ENCODE peak calls at places on chromosomes 6 and 20, in eight cellular contexts. One of them, this sample, is unnamed.

GRCh38 chr20:25025986-25026605 is 31.8 kb downstream of the ACSS1 start:
- DNase-seq in colonic mucosa: no peak
- DNase-seq in transverse colon: peak
- DNase-seq in neural crest cell: no peak
- DNase-seq in tibial nerve: peak
- DNase-seq in astrocyte: no peak
- DNase-seq in GM20000: no peak
- DNase-seq in astrocyte of the spinal cord: no peak
- DNase-seq in this sample: no peak

GRCh38 chr20:34112600-34113061 is 588 bp upstream of the EIF2S2 start:
- DNase-seq in tibial nerve: no peak
- DNase-seq in astrocyte: peak
- DNase-seq in colonic mucosa: peak
- DNase-seq in GM20000: peak
- DNase-seq in astrocyte of the spinal cord: no peak
- DNase-seq in neural crest cell: peak
- DNase-seq in transverse colon: peak
- DNase-seq in this sample: peak

GRCh38 chr6:70379473-70380013 is 33.8 kb upstream of the FAM135A start:
- DNase-seq in astrocyte of the spinal cord: no peak
- DNase-seq in tibial nerve: no peak
- DNase-seq in colonic mucosa: no peak
- DNase-seq in astrocyte: no peak
- DNase-seq in transverse colon: no peak
- DNase-seq in neural crest cell: no peak
- DNase-seq in GM20000: no peak
- DNase-seq in this sample: no peak

GRCh38 chr6:100230115-100230975 is 234.4 kb downstream of the SIM1 start:
- DNase-seq in neural crest cell: no peak
- DNase-seq in astrocyte: no peak
- DNase-seq in GM20000: no peak
- DNase-seq in astrocyte of the spinal cord: no peak
- DNase-seq in transverse colon: no peak
- DNase-seq in colonic mucosa: no peak
- DNase-seq in tibial nerve: no peak
- DNase-seq in this sample: no peak

GRCh38 chr6:33799714-33800113 is 4.1 kb downstream of the MLN start:
- DNase-seq in astrocyte: no peak
- DNase-seq in transverse colon: no peak
- DNase-seq in neural crest cell: no peak
- DNase-seq in astrocyte of the spinal cord: peak
- DNase-seq in tibial nerve: no peak
- DNase-seq in GM20000: no peak
- DNase-seq in colonic mucosa: no peak
- DNase-seq in this sample: no peak

GRCh38 chr6:26249959-26250805 is 114.8 kb upstream of the BTN3A2 start:
- DNase-seq in astrocyte of the spinal cord: peak
- DNase-seq in astrocyte: peak
- DNase-seq in transverse colon: peak
- DNase-seq in tibial nerve: no peak
- DNase-seq in neural crest cell: peak
- DNase-seq in colonic mucosa: peak
- DNase-seq in GM20000: no peak
- DNase-seq in this sample: peak

GRCh38 chr20:4811661-4812181 is 90.0 kb downstream of the PRND start:
- DNase-seq in astrocyte of the spinal cord: no peak
- DNase-seq in neural crest cell: no peak
- DNase-seq in transverse colon: peak
- DNase-seq in tibial nerve: peak
- DNase-seq in colonic mucosa: peak
- DNase-seq in GM20000: no peak
- DNase-seq in astrocyte: no peak
- DNase-seq in this sample: no peak

GRCh38 chr6:163630991-163631390 is 216.5 kb downstream of the QKI start:
- DNase-seq in neural crest cell: no peak
- DNase-seq in tibial nerve: no peak
- DNase-seq in astrocyte: no peak
- DNase-seq in colonic mucosa: no peak
- DNase-seq in GM20000: no peak
- DNase-seq in transverse colon: no peak
- DNase-seq in astrocyte of the spinal cord: no peak
- DNase-seq in this sample: no peak

GRCh38 chr6:158605266-158605878 is 39.2 kb downstream of the DYNLT1 start:
- DNase-seq in colonic mucosa: peak
- DNase-seq in neural crest cell: peak
- DNase-seq in transverse colon: peak
- DNase-seq in GM20000: peak
- DNase-seq in tibial nerve: peak
- DNase-seq in astrocyte: peak
- DNase-seq in astrocyte of the spinal cord: peak
- DNase-seq in this sample: peak

GRCh38 chr20:50389808-50390684 is 120.1 kb upstream of the PTPN1 start:
- DNase-seq in colonic mucosa: no peak
- DNase-seq in astrocyte of the spinal cord: no peak
- DNase-seq in astrocyte: no peak
- DNase-seq in neural crest cell: no peak
- DNase-seq in tibial nerve: no peak
- DNase-seq in GM20000: no peak
- DNase-seq in transverse colon: no peak
- DNase-seq in this sample: no peak

GRCh38 chr20:17530716-17531536 is at the start of gene BFSP1:
- DNase-seq in astrocyte: peak
- DNase-seq in neural crest cell: peak
- DNase-seq in colonic mucosa: peak
- DNase-seq in GM20000: peak
- DNase-seq in astrocyte of the spinal cord: peak
- DNase-seq in tibial nerve: no peak
- DNase-seq in transverse colon: peak
- DNase-seq in this sample: peak

GRCh38 chr6:16770701-16771569 is 9.7 kb upstream of the ATXN1 start:
- DNase-seq in astrocyte: peak
- DNase-seq in transverse colon: peak
- DNase-seq in neural crest cell: peak
- DNase-seq in colonic mucosa: peak
- DNase-seq in GM20000: peak
- DNase-seq in tibial nerve: peak
- DNase-seq in astrocyte of the spinal cord: peak
- DNase-seq in this sample: peak

GRCh38 chr20:32355417-32355841 is 2.7 kb upstream of the ASXL1 start:
- DNase-seq in colonic mucosa: no peak
- DNase-seq in GM20000: peak
- DNase-seq in tibial nerve: no peak
- DNase-seq in astrocyte of the spinal cord: peak
- DNase-seq in astrocyte: no peak
- DNase-seq in transverse colon: no peak
- DNase-seq in neural crest cell: no peak
- DNase-seq in this sample: no peak

GRCh38 chr6:46014511-46015118 is 1.0 kb downstream of the CLIC5 start:
- DNase-seq in tibial nerve: no peak
- DNase-seq in neural crest cell: peak
- DNase-seq in GM20000: peak
- DNase-seq in astrocyte: no peak
- DNase-seq in astrocyte of the spinal cord: peak
- DNase-seq in transverse colon: peak
- DNase-seq in colonic mucosa: peak
- DNase-seq in this sample: peak

GRCh38 chr6:148457137-148457842 is 114.7 kb downstream of the SASH1 start:
- DNase-seq in transverse colon: no peak
- DNase-seq in astrocyte: peak
- DNase-seq in tibial nerve: no peak
- DNase-seq in colonic mucosa: no peak
- DNase-seq in astrocyte of the spinal cord: peak
- DNase-seq in GM20000: no peak
- DNase-seq in neural crest cell: no peak
- DNase-seq in this sample: no peak

GRCh38 chr6:118551063-118551672 is 3.1 kb downstream of the PLN start:
- DNase-seq in neural crest cell: no peak
- DNase-seq in astrocyte: peak
- DNase-seq in GM20000: peak
- DNase-seq in astrocyte of the spinal cord: peak
- DNase-seq in transverse colon: no peak
- DNase-seq in tibial nerve: no peak
- DNase-seq in colonic mucosa: no peak
- DNase-seq in this sample: no peak

GRCh38 chr6:29967379-29968010 is 25.2 kb downstream of the HLA-A start:
- DNase-seq in colonic mucosa: peak
- DNase-seq in GM20000: no peak
- DNase-seq in tibial nerve: no peak
- DNase-seq in astrocyte of the spinal cord: peak
- DNase-seq in neural crest cell: no peak
- DNase-seq in transverse colon: peak
- DNase-seq in astrocyte: peak
- DNase-seq in this sample: no peak

GRCh38 chr6:88712243-88712936 is 251.0 kb downstream of the RNGTT start:
- DNase-seq in transverse colon: no peak
- DNase-seq in astrocyte of the spinal cord: no peak
- DNase-seq in neural crest cell: no peak
- DNase-seq in tibial nerve: no peak
- DNase-seq in GM20000: no peak
- DNase-seq in colonic mucosa: no peak
- DNase-seq in astrocyte: no peak
- DNase-seq in this sample: no peak

GRCh38 chr6:14501914-14502313 is 384.3 kb downstream of the CD83 start:
- DNase-seq in astrocyte: peak
- DNase-seq in GM20000: no peak
- DNase-seq in colonic mucosa: no peak
- DNase-seq in tibial nerve: no peak
- DNase-seq in transverse colon: no peak
- DNase-seq in neural crest cell: no peak
- DNase-seq in astrocyte of the spinal cord: no peak
- DNase-seq in this sample: no peak

GRCh38 chr6:157314705-157315321 is 8.5 kb downstream of the TMEM242 start:
- DNase-seq in astrocyte of the spinal cord: peak
- DNase-seq in GM20000: peak
- DNase-seq in astrocyte: peak
- DNase-seq in tibial nerve: no peak
- DNase-seq in transverse colon: no peak
- DNase-seq in neural crest cell: no peak
- DNase-seq in colonic mucosa: no peak
- DNase-seq in this sample: no peak

GRCh38 chr20:33788351-33789049 is 22.6 kb upstream of the CHMP4B start:
- DNase-seq in neural crest cell: no peak
- DNase-seq in tibial nerve: no peak
- DNase-seq in astrocyte of the spinal cord: no peak
- DNase-seq in colonic mucosa: peak
- DNase-seq in astrocyte: no peak
- DNase-seq in GM20000: no peak
- DNase-seq in transverse colon: peak
- DNase-seq in this sample: no peak

GRCh38 chr6:161379828-161380598 is 106.2 kb upstream of the AGPAT4 start:
- DNase-seq in astrocyte of the spinal cord: no peak
- DNase-seq in neural crest cell: no peak
- DNase-seq in GM20000: no peak
- DNase-seq in colonic mucosa: no peak
- DNase-seq in tibial nerve: no peak
- DNase-seq in astrocyte: no peak
- DNase-seq in transverse colon: no peak
- DNase-seq in this sample: no peak

GRCh38 chr6:119073307-119074051 is 5.0 kb downstream of the FAM184A start:
- DNase-seq in tibial nerve: no peak
- DNase-seq in colonic mucosa: no peak
- DNase-seq in astrocyte: no peak
- DNase-seq in neural crest cell: no peak
- DNase-seq in GM20000: no peak
- DNase-seq in transverse colon: no peak
- DNase-seq in astrocyte of the spinal cord: no peak
- DNase-seq in this sample: no peak

GRCh38 chr6:50381106-50381415 is 331.3 kb upstream of the DEFB112 start:
- DNase-seq in astrocyte: no peak
- DNase-seq in GM20000: no peak
- DNase-seq in astrocyte of the spinal cord: no peak
- DNase-seq in transverse colon: no peak
- DNase-seq in colonic mucosa: no peak
- DNase-seq in tibial nerve: no peak
- DNase-seq in neural crest cell: no peak
- DNase-seq in this sample: peak
- TF ChIP-seq CTCF in astrocyte: no peak
- TF ChIP-seq CTCF in GM20000: no peak
- TF ChIP-seq CTCF in astrocyte of the spinal cord: no peak
- TF ChIP-seq CTCF in transverse colon: no peak
- TF ChIP-seq CTCF in colonic mucosa: no peak
- TF ChIP-seq CTCF in tibial nerve: no peak
- TF ChIP-seq CTCF in neural crest cell: peak
- TF ChIP-seq CTCF in this sample: peak

DNA sequence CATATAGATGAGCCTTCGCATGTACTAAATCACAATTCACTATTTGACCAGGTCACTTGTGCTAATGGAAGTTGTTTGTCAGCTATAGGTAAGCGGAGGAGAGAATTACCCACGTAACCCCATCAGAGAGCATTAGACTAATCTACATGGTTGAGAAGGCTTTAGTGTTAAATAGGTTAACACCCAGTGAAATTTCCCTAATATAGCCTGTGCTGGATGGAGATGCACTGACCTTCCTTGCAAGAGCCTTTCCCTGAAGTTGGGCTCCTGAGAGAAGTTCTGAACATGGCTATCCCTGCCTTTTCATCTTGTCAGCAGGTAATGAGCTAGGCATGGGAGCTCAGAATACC is 78.1 kb downstream of the TNFAIP3 start:
- DNase-seq in astrocyte of the spinal cord: no peak
- DNase-seq in neural crest cell: no peak
- DNase-seq in GM20000: no peak
- DNase-seq in colonic mucosa: no peak
- DNase-seq in tibial nerve: no peak
- DNase-seq in astrocyte: no peak
- DNase-seq in transverse colon: no peak
- DNase-seq in this sample: no peak
- TF ChIP-seq CTCF in astrocyte of the spinal cord: no peak
- TF ChIP-seq CTCF in neural crest cell: no peak
- TF ChIP-seq CTCF in GM20000: no peak
- TF ChIP-seq CTCF in colonic mucosa: no peak
- TF ChIP-seq CTCF in tibial nerve: no peak
- TF ChIP-seq CTCF in astrocyte: no peak
- TF ChIP-seq CTCF in transverse colon: no peak
- TF ChIP-seq CTCF in this sample: no peak

DNA sequence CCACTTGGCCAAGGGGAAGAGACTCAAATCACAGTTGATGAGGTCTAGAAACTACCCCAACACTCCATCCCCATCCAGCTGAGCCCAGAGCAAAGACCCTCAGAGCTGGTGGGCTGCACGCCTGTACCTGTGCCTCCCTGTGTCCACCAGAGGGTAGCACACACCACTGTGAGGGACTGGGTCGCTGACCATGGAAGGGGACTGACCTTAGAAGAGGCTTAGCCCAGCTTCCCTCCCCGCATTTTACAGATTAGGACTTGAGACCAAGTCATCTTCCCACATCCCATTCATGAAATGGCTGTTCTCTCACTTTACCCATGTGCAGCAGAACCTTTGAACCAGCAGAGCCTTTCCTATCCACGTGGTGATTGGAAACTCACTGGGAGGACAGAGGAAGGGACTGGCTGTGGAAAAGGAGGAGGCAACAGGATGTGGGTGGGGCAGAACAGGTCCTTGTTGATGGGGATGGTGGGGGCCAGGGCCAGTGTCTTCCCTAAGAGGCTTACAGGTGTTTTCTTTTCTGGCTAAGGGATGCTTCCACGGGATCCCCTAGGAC is 44.3 kb downstream of the CPXM1 start:
- DNase-seq in colonic mucosa: no peak
- DNase-seq in astrocyte of the spinal cord: peak
- DNase-seq in transverse colon: no peak
- DNase-seq in astrocyte: no peak
- DNase-seq in neural crest cell: peak
- DNase-seq in GM20000: no peak
- DNase-seq in tibial nerve: no peak
- DNase-seq in this sample: peak
- TF ChIP-seq CTCF in colonic mucosa: no peak
- TF ChIP-seq CTCF in astrocyte of the spinal cord: peak
- TF ChIP-seq CTCF in transverse colon: no peak
- TF ChIP-seq CTCF in astrocyte: peak
- TF ChIP-seq CTCF in neural crest cell: peak
- TF ChIP-seq CTCF in GM20000: no peak
- TF ChIP-seq CTCF in tibial nerve: no peak
- TF ChIP-seq CTCF in this sample: peak

GRCh38 chr6:2783188-2783957 is 18.2 kb downstream of the WRNIP1 start:
- DNase-seq in tibial nerve: no peak
- DNase-seq in astrocyte of the spinal cord: peak
- DNase-seq in GM20000: no peak
- DNase-seq in neural crest cell: no peak
- DNase-seq in colonic mucosa: peak
- DNase-seq in transverse colon: peak
- DNase-seq in astrocyte: no peak
- DNase-seq in this sample: no peak
- TF ChIP-seq CTCF in tibial nerve: no peak
- TF ChIP-seq CTCF in astrocyte of the spinal cord: no peak
- TF ChIP-seq CTCF in GM20000: no peak
- TF ChIP-seq CTCF in neural crest cell: no peak
- TF ChIP-seq CTCF in colonic mucosa: peak
- TF ChIP-seq CTCF in transverse colon: peak
- TF ChIP-seq CTCF in astrocyte: no peak
- TF ChIP-seq CTCF in this sample: no peak

This sample was measured in endothelial cell.